ENCODE peak calls at places on chromosome 9, in four cellular contexts. Q, H, Y and B are unnamed samples.

GRCh38 chr9:103152473-103152872 is 157.3 kb downstream of the CYLC2 start:
- DNase-seq in Q (no peak), H (no peak), Y (no peak), B (no peak)

GRCh38 chr9:93533863-93534262 is 42.5 kb upstream of the PHF2 start:
- DNase-seq in Q (no peak), H (no peak), Y (no peak), B (no peak)

GRCh38 chr9:127149010-127149409 is 26.6 kb upstream of the ANGPTL2 start:
- DNase-seq in Q (no peak), H (no peak), Y (no peak), B (no peak)

GRCh38 chr9:28443461-28443860 is 870.2 kb upstream of the C9orf72 start:
- DNase-seq in Q (no peak), H (no peak), Y (no peak), B (no peak)

GRCh38 chr9:123389698-123390097 is 33.7 kb downstream of the CRB2 start:
- DNase-seq in Q (no peak), H (no peak), Y (no peak), B (no peak)

GRCh38 chr9:126524353-126525077 is 89.2 kb upstream of the LMX1B start:
- DNase-seq in Q (no peak), H (no peak), Y (no peak), B (no peak)

GRCh38 chr9:135073081-135073740 is 14.3 kb upstream of the OLFM1 start:
- DNase-seq in Q (no peak), H (peak), Y (no peak), B (no peak)

GRCh38 chr9:133768859-133769510 is 30.8 kb upstream of the SARDH start:
- DNase-seq in Q (no peak), H (peak), Y (peak), B (no peak)

GRCh38 chr9:38039090-38039906 is 29.7 kb downstream of the SHB start:
- DNase-seq in Q (peak), H (no peak), Y (no peak), B (no peak)

GRCh38 chr9:6224393-6225154 is 9.0 kb downstream of the IL33 start:
- DNase-seq in Q (peak), H (no peak), Y (no peak), B (no peak)

GRCh38 chr9:93266521-93267001 is 82.6 kb downstream of the WNK2 start:
- DNase-seq in Q (no peak), H (no peak), Y (no peak), B (no peak)

GRCh38 chr9:137067860-137068538 is 2.4 kb downstream of the SAPCD2 start:
- DNase-seq in Q (peak), H (peak), Y (peak), B (peak)
- H3K4me3 ChIP-seq in Q (no peak), H (no peak), Y (no peak), B (no peak)

GRCh38 chr9:99955606-99956005 is 49.2 kb downstream of the STX17 start:
- DNase-seq in Q (no peak), H (no peak), Y (no peak), B (no peak)

GRCh38 chr9:99948896-99949295 is 42.4 kb downstream of the STX17 start:
- DNase-seq in Q (peak), H (no peak), Y (no peak), B (no peak)

GRCh38 chr9:99948482-99948881 is 42.0 kb downstream of the STX17 start:
- DNase-seq in Q (no peak), H (no peak), Y (no peak), B (no peak)

GRCh38 chr9:99954841-99955240 is 48.4 kb downstream of the STX17 start:
- DNase-seq in Q (no peak), H (no peak), Y (no peak), B (peak)

DNA sequence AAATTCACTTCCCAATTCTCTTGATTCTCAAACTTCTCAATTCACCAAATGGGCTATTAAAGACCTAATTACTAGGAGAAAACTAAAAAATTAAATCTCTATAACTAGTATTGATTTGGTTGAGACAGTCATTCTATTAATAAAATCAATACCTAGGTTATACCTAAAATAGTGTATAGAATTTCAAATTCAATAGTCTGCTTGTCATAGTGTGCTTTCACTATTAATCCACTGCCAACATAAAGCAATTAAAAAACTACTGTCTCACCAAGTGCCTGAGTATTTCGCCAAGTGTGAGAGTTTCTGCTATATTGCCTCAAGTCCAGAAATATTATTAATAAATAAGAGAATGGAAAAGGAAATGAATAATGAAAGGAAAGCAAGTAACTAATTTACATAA is 47.7 kb downstream of the STX17 start:
- DNase-seq in Q (no peak), H (no peak), Y (no peak), B (peak)
- TF ChIP-seq CTCF in Q (no peak), H (no peak), Y (no peak), B (no peak)

GRCh38 chr9:132144708-132145365 is 17.0 kb upstream of the NTNG2 start:
- DNase-seq in Q (peak), H (no peak), Y (no peak), B (peak)

GRCh38 chr9:132142883-132143282 is 19.0 kb upstream of the NTNG2 start:
- DNase-seq in Q (no peak), H (no peak), Y (no peak), B (no peak)

GRCh38 chr9:132143359-132143758 is 18.5 kb upstream of the NTNG2 start:
- DNase-seq in Q (no peak), H (no peak), Y (no peak), B (no peak)

GRCh38 chr9:132141948-132142594 is 19.8 kb upstream of the NTNG2 start:
- DNase-seq in Q (no peak), H (no peak), Y (no peak), B (no peak)

GRCh38 chr9:132141364-132141947 is 20.4 kb upstream of the NTNG2 start:
- DNase-seq in Q (peak), H (no peak), Y (no peak), B (no peak)
- H3K4me3 ChIP-seq in Q (peak), H (peak), Y (no peak), B (no peak)

DNA sequence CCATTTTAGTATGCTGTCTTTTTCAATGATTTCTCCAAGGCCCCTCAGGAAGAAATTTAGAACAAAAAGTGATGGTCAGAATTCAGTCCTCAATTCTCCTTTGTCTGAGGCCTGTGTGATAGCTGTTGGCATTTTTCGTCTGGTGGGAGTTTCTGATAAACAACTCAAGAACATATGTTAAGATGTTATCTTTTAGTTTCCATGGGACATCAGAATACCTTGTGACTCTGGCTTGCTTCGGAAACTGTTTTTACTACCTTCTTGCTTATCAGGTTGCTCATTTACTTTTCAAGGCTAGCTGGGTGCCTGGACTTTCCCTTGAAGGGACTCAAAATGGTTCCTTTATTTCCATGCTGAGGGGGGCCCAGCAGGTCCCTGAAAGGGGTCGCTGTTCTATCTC is 97.2 kb downstream of the INVS start:
- DNase-seq in Q (no peak), H (no peak), Y (no peak), B (no peak)
- TF ChIP-seq CTCF in Q (no peak), H (no peak), Y (no peak), B (no peak)

GRCh38 chr9:78573669-78574068 is 276.7 kb downstream of the PSAT1 start:
- DNase-seq in Q (no peak), H (no peak), Y (no peak), B (no peak)

GRCh38 chr9:78575041-78575440 is 278.1 kb downstream of the PSAT1 start:
- DNase-seq in Q (no peak), H (no peak), Y (no peak), B (no peak)

GRCh38 chr9:78573205-78573604 is 276.3 kb downstream of the PSAT1 start:
- DNase-seq in Q (no peak), H (no peak), Y (no peak), B (no peak)

GRCh38 chr9:78575791-78576190 is 278.9 kb downstream of the PSAT1 start:
- DNase-seq in Q (no peak), H (no peak), Y (no peak), B (no peak)

DNA sequence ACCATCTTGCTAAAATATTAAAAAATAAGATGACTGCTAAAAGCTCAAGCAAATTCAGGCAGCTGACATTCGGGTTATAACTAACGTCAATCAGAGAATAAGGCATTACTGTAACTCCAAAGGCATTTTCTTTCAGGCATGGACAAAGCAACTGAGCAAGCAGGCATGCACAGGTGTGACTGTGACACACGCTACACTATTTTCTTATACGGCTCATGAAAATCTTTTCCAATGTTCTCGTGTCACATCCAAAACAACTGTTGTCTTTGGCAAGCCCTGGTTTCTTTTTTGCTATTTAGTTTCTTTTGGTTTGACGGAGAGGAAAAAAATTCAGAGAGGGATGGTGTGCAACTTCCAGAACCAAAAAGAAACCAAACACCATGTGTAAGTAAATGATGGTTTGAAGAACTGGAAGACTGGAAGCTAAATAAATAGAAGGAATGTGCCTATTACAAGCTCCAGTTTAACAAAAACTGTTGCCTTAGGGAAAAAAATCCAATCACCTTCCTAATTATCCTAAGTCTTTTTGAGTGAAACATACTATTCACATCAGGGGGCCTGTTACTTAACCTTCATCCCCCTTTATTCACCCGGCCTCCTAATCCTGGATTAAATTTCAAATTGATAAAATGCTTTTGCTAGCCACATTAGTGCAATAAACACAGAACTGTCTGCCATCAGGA is 277.6 kb downstream of the PSAT1 start:
- DNase-seq in Q (no peak), H (no peak), Y (no peak), B (no peak)
- H3K4me3 ChIP-seq in Q (no peak), H (no peak), Y (no peak), B (no peak)

GRCh38 chr9:101449071-101449721 is 13.6 kb upstream of the ALDOB start:
- DNase-seq in Q (peak), H (peak), Y (no peak), B (peak)
- TF ChIP-seq CTCF in Q (peak), H (peak), Y (no peak), B (peak)

DNA sequence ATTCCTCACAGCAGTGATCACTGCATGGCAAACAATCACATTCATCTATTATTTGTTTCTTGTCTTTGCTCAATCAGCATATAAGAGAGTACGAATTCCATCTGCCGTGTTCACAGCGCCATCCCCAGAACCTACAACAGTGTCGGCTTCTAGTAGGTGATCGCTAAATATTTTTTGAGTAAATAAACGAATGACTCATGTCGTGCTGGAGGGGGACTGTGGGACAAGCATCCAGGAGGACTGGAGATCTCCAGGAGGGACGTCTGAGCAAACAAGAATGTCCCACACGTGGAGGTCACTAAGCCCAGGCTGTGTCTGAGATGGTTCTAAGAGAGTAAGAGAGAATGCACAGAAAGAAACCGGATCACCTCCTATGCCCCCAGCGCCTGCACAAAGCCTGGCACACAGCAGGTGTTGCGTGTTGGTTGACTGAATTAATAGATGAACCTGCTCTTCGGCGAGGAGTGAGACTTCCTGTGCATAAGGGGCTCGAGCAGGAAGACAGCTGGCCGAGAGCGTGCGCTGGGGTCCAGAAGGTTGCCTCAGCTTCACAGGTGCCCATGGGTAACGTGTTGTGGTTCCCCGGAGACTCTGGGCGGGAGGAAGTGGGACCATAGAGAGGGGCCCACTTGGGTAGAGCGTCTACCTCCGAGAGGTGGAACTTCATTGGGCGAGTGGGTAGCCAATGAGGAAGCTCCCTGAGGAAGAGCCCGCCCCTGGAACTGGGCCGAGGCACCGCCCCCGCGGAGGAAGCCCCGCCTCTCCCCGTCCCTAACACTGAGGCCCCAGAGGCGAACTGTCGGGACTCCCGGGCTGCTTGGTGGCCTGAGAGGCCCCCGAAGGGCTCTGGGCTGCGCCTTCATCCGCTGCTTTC is 193.0 kb downstream of the MELK start:
- DNase-seq in Q (peak), H (no peak), Y (peak), B (peak)
- H3K4me3 ChIP-seq in Q (peak), H (peak), Y (no peak), B (peak)

DNA sequence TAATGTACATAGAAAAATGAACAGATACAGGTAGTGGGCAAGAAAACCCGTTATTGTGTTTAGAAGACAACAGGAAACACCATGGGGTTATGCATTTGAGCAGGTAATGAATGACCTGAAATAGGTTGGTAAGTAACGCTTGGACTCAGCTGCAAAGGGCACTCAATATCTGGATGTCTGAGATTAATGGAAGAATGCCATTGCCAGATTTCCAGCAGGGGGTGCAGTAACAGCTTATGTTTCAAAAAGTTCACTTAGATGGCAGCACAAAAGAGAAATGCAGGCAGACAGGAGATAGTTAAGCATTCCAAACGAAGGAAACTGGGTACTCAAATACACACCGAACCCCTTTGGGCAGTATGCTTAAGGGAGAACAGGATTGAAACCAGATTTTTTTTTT is 285.5 kb upstream of the VLDLR start:
- DNase-seq in Q (peak), H (no peak), Y (no peak), B (peak)
- TF ChIP-seq CTCF in Q (peak), H (no peak), Y (peak), B (peak)

DNA sequence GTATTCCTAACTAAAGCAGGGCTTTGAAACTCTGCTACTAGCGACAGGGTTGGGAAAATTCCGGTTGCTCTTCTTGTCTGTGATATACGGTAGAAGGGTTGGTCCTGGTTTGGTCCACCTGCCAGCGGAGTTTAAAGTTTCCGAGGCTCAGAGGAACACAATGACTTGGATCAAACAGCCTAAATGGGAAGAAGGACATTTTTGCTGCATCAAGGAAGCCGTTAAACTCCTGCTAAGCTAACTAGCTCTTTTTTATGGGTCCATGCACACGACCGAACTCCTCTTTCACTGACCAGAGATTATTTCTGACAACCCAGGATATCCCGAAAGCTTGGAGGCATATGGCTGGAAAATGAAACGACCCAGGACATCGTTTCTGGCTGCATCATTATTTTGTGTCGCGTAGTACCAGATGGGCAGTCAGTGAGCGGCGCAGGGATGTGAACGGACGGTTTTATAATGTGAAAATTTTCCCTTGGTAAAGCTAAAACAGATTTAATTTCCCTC is at the start of gene LURAP1L:
- DNase-seq in Q (peak), H (no peak), Y (no peak), B (no peak)
- H3K4me3 ChIP-seq in Q (peak), H (peak), Y (no peak), B (peak)

GRCh38 chr9:4668604-4669003 is 2.3 kb upstream of the SPATA6L start:
- DNase-seq in Q (no peak), H (no peak), Y (no peak), B (peak)

GRCh38 chr9:4663956-4664355 is 1.9 kb downstream of the PLPP6 start:
- DNase-seq in Q (no peak), H (no peak), Y (no peak), B (no peak)

GRCh38 chr9:4667681-4668080 is 1.4 kb upstream of the SPATA6L start:
- DNase-seq in Q (no peak), H (no peak), Y (no peak), B (no peak)

GRCh38 chr9:4665357-4665756 is 923 bp downstream of the SPATA6L start:
- DNase-seq in Q (peak), H (no peak), Y (no peak), B (no peak)

DNA sequence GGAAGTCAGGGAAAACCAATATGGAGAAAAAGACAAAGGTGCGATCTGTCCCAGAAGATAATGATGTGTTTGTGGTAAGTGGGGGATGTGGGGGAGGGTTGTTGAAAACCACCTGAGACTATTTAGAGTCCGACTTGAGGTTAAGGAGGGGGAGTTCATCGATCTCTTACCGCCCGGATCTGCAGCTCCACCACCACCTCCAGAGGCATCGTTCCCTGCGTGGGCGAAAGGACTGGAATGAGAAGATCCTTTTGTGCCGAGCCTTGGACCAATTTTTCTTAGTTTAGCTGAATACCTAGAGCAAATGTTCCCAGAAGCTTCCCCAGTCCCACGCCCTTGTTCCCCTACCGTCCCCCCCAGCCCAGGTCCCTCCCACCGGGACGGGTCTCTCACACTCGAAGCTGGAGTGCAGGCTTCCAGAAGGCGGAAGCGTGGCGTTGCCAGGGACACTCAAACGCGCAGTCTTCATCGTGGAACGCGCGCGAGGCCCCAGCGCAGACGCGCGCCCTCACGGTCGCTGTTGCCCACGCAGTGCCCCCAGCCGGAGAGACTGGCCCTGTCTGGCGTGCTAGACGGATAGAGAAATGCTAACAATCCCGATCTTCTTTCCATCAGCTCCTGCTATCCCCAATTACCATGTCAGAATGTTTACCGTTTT is at the start of gene SPATA6L:
- DNase-seq in Q (peak), H (peak), Y (no peak), B (peak)
- TF ChIP-seq CTCF in Q (peak), H (no peak), Y (no peak), B (no peak)